ENCODE peak calls at places on chromosome 5, in ten cellular contexts. One of them, this sample, is unnamed.
A peak's percentile ranks its signal among the peaks of the same experiment; 100 is the strongest.

GRCh38 chr5:14501353-14502162 is 80.0 kb upstream of the OTULINL start:
- DNase-seq in AG09309: no peak
- DNase-seq in fibroblast of lung: no peak
- DNase-seq in GM23338: no peak
- DNase-seq in A549: no peak
- DNase-seq in MM.1S: no peak
- DNase-seq in kidney: no peak
- DNase-seq in OCI-LY7: no peak
- DNase-seq in PC-9: no peak
- DNase-seq in PC-3: peak; percentile 33
- DNase-seq in this sample: peak; percentile 62

GRCh38 chr5:31995714-31996113 is 178.4 kb downstream of the GOLPH3 start:
- DNase-seq in AG09309: no peak
- DNase-seq in fibroblast of lung: no peak
- DNase-seq in GM23338: no peak
- DNase-seq in A549: no peak
- DNase-seq in MM.1S: no peak
- DNase-seq in kidney: no peak
- DNase-seq in OCI-LY7: peak; percentile 58
- DNase-seq in PC-9: no peak
- DNase-seq in PC-3: no peak
- DNase-seq in this sample: no peak

GRCh38 chr5:38866362-38867070 is 20.7 kb downstream of the OSMR start:
- DNase-seq in AG09309: no peak
- DNase-seq in fibroblast of lung: peak; percentile 48
- DNase-seq in GM23338: no peak
- DNase-seq in A549: no peak
- DNase-seq in MM.1S: no peak
- DNase-seq in kidney: no peak
- DNase-seq in OCI-LY7: no peak
- DNase-seq in PC-9: no peak
- DNase-seq in PC-3: no peak
- DNase-seq in this sample: peak; percentile 56

GRCh38 chr5:77224672-77225355 is 14.3 kb downstream of the PDE8B start:
- DNase-seq in AG09309: peak; percentile 42
- DNase-seq in fibroblast of lung: peak; percentile 72
- DNase-seq in GM23338: no peak
- DNase-seq in A549: peak; percentile 29
- DNase-seq in MM.1S: no peak
- DNase-seq in kidney: no peak
- DNase-seq in OCI-LY7: no peak
- DNase-seq in PC-9: peak; percentile 71
- DNase-seq in PC-3: peak; percentile 57
- DNase-seq in this sample: peak; percentile 28

GRCh38 chr5:123754167-123754840 is 242.3 kb downstream of the CSNK1G3 start:
- DNase-seq in AG09309: no peak
- DNase-seq in fibroblast of lung: peak; percentile 64
- DNase-seq in GM23338: no peak
- DNase-seq in A549: no peak
- DNase-seq in MM.1S: no peak
- DNase-seq in kidney: no peak
- DNase-seq in OCI-LY7: no peak
- DNase-seq in PC-9: no peak
- DNase-seq in PC-3: peak; percentile 1
- DNase-seq in this sample: peak; percentile 56

GRCh38 chr5:54285573-54286124 is 24.7 kb downstream of the ARL15 start:
- DNase-seq in AG09309: no peak
- DNase-seq in fibroblast of lung: no peak
- DNase-seq in GM23338: peak; percentile 41
- DNase-seq in A549: no peak
- DNase-seq in MM.1S: no peak
- DNase-seq in kidney: no peak
- DNase-seq in OCI-LY7: no peak
- DNase-seq in PC-9: no peak
- DNase-seq in PC-3: no peak
- DNase-seq in this sample: no peak

GRCh38 chr5:51380603-51381207 is 2.5 kb upstream of the ISL1 start:
- DNase-seq in AG09309: no peak
- DNase-seq in fibroblast of lung: no peak
- DNase-seq in GM23338: peak; percentile 69
- DNase-seq in A549: no peak
- DNase-seq in MM.1S: peak; percentile 54
- DNase-seq in kidney: no peak
- DNase-seq in OCI-LY7: peak; percentile 32
- DNase-seq in PC-9: no peak
- DNase-seq in PC-3: peak; percentile 65
- DNase-seq in this sample: peak; percentile 36

GRCh38 chr5:149408252-149409099 is 29.4 kb upstream of the IL17B start:
- DNase-seq in AG09309: no peak
- DNase-seq in fibroblast of lung: no peak
- DNase-seq in GM23338: no peak
- DNase-seq in A549: no peak
- DNase-seq in MM.1S: no peak
- DNase-seq in kidney: no peak
- DNase-seq in OCI-LY7: no peak
- DNase-seq in PC-9: no peak
- DNase-seq in PC-3: no peak
- DNase-seq in this sample: no peak

GRCh38 chr5:57221049-57221568 is 47.2 kb downstream of the GPBP1 start:
- DNase-seq in AG09309: peak; percentile 14
- DNase-seq in fibroblast of lung: peak; percentile 32
- DNase-seq in GM23338: peak; percentile 73
- DNase-seq in A549: peak; percentile 63
- DNase-seq in MM.1S: peak; percentile 67
- DNase-seq in kidney: no peak
- DNase-seq in OCI-LY7: peak; percentile 68
- DNase-seq in PC-9: peak; percentile 59
- DNase-seq in PC-3: peak; percentile 72
- DNase-seq in this sample: peak; percentile 69

GRCh38 chr5:1337490-1338195 is 7.3 kb downstream of the CLPTM1L start:
- DNase-seq in AG09309: no peak
- DNase-seq in fibroblast of lung: no peak
- DNase-seq in GM23338: no peak
- DNase-seq in A549: no peak
- DNase-seq in MM.1S: no peak
- DNase-seq in kidney: peak; percentile 49
- DNase-seq in OCI-LY7: no peak
- DNase-seq in PC-9: no peak
- DNase-seq in PC-3: no peak
- DNase-seq in this sample: no peak

GRCh38 chr5:165325201-165325600 is 1819.8 kb downstream of the MAT2B start:
- DNase-seq in AG09309: no peak
- DNase-seq in fibroblast of lung: peak; percentile 77
- DNase-seq in GM23338: no peak
- DNase-seq in A549: no peak
- DNase-seq in MM.1S: no peak
- DNase-seq in kidney: no peak
- DNase-seq in OCI-LY7: no peak
- DNase-seq in PC-9: no peak
- DNase-seq in PC-3: peak; percentile 54
- DNase-seq in this sample: peak; percentile 80

GRCh38 chr5:162068412-162068811 is 839 bp downstream of the GABRG2 start:
- DNase-seq in AG09309: no peak
- DNase-seq in fibroblast of lung: peak; percentile 1
- DNase-seq in GM23338: peak; percentile 97
- DNase-seq in A549: peak; percentile 14
- DNase-seq in MM.1S: peak; percentile 80
- DNase-seq in kidney: peak; percentile 63
- DNase-seq in OCI-LY7: peak; percentile 3
- DNase-seq in PC-9: peak; percentile 38
- DNase-seq in PC-3: peak; percentile 65
- DNase-seq in this sample: peak; percentile 1

GRCh38 chr5:82011761-82012160 is 39.9 kb downstream of the ATG10 start:
- DNase-seq in AG09309: peak; percentile 54
- DNase-seq in fibroblast of lung: peak; percentile 68
- DNase-seq in GM23338: no peak
- DNase-seq in A549: no peak
- DNase-seq in MM.1S: no peak
- DNase-seq in kidney: no peak
- DNase-seq in OCI-LY7: no peak
- DNase-seq in PC-9: no peak
- DNase-seq in PC-3: no peak
- DNase-seq in this sample: peak; percentile 46

GRCh38 chr5:59897075-59897474 is 3.5 kb upstream of the PDE4D start:
- DNase-seq in AG09309: no peak
- DNase-seq in fibroblast of lung: no peak
- DNase-seq in GM23338: no peak
- DNase-seq in A549: no peak
- DNase-seq in MM.1S: no peak
- DNase-seq in kidney: no peak
- DNase-seq in OCI-LY7: no peak
- DNase-seq in PC-9: no peak
- DNase-seq in PC-3: no peak
- DNase-seq in this sample: no peak

GRCh38 chr5:59893436-59894227 is at the start of gene PDE4D:
- DNase-seq in AG09309: no peak
- DNase-seq in fibroblast of lung: peak; percentile 67
- DNase-seq in GM23338: peak; percentile 91
- DNase-seq in A549: peak; percentile 22
- DNase-seq in MM.1S: peak; percentile 14
- DNase-seq in kidney: peak; percentile 88
- DNase-seq in OCI-LY7: no peak
- DNase-seq in PC-9: no peak
- DNase-seq in PC-3: peak; percentile 24
- DNase-seq in this sample: peak; percentile 46

GRCh38 chr5:59887274-59887673 is 6.3 kb downstream of the PDE4D start:
- DNase-seq in AG09309: no peak
- DNase-seq in fibroblast of lung: no peak
- DNase-seq in GM23338: no peak
- DNase-seq in A549: no peak
- DNase-seq in MM.1S: no peak
- DNase-seq in kidney: no peak
- DNase-seq in OCI-LY7: no peak
- DNase-seq in PC-9: no peak
- DNase-seq in PC-3: no peak
- DNase-seq in this sample: no peak

DNA sequence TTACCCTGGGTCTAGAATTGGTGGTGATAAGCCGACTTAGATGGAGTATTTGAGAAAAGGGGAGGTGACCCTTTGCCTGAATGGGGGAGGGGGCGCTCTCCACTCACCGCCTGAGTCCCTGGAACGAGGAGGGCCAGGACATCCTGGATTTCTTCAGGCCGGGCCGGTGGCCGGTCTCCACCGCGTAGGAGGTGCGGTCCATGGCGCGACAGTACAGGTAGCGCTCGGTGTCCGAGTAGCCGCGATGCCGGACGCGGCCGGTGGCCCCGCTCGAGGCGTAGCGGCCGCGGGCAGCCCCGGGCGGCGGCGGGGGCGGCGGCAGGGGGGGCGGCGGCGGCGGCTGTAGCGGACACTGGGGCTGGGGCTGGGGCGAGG is 478 bp downstream of the PDE4D start:
- DNase-seq in AG09309: no peak
- DNase-seq in fibroblast of lung: no peak
- DNase-seq in GM23338: peak; percentile 75
- DNase-seq in A549: no peak
- DNase-seq in MM.1S: no peak
- DNase-seq in kidney: no peak
- DNase-seq in OCI-LY7: no peak
- DNase-seq in PC-9: no peak
- DNase-seq in PC-3: no peak
- DNase-seq in this sample: no peak
- H3K4me3 ChIP-seq in AG09309: no peak overlapping the region
- H3K4me3 ChIP-seq in fibroblast of lung: no peak overlapping the region
- H3K4me3 ChIP-seq in GM23338: peak overlapping the region; percentile 84
- H3K4me3 ChIP-seq in A549: no peak overlapping the region
- H3K4me3 ChIP-seq in MM.1S: no peak overlapping the region
- H3K4me3 ChIP-seq in kidney: no peak overlapping the region
- H3K4me3 ChIP-seq in OCI-LY7: no peak overlapping the region
- H3K4me3 ChIP-seq in PC-9: no peak overlapping the region
- H3K4me3 ChIP-seq in PC-3: no peak overlapping the region
- H3K4me3 ChIP-seq in this sample: no peak overlapping the region

DNA sequence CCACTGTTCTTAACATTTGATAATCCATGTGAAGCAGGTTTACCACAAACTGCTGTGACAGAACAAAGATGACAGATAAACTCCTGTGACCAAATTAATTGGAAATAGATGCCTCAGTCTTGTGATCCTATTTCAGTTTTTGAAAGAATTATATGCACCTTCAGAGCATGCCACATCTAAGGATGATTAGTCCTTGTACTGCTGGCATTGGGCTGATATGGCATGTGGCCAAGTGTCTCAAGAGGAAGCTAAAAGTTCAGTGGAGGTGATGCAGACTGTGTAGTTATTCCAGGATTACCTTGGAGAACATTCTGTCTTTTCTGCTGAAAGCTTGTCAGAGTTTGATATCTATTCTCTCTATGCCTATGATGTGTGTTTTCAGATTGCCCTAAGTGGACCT is 314.4 kb upstream of the EFNA5 start:
- DNase-seq in AG09309: no peak
- DNase-seq in fibroblast of lung: no peak
- DNase-seq in GM23338: no peak
- DNase-seq in A549: no peak
- DNase-seq in MM.1S: no peak
- DNase-seq in kidney: no peak
- DNase-seq in OCI-LY7: no peak
- DNase-seq in PC-9: no peak
- DNase-seq in PC-3: peak; percentile 27
- DNase-seq in this sample: peak; percentile 18
- TF ChIP-seq CTCF in AG09309: no peak
- TF ChIP-seq CTCF in fibroblast of lung: no peak
- TF ChIP-seq CTCF in GM23338: no peak
- TF ChIP-seq CTCF in A549: no peak
- TF ChIP-seq CTCF in MM.1S: no peak
- TF ChIP-seq CTCF in kidney: no peak
- TF ChIP-seq CTCF in OCI-LY7: no peak
- TF ChIP-seq CTCF in PC-9: no peak
- TF ChIP-seq CTCF in PC-3: no peak
- TF ChIP-seq CTCF in this sample: no peak

GRCh38 chr5:35598707-35599370 is 18.8 kb upstream of the SPEF2 start:
- DNase-seq in AG09309: no peak
- DNase-seq in fibroblast of lung: no peak
- DNase-seq in GM23338: peak; percentile 77
- DNase-seq in A549: peak; percentile 16
- DNase-seq in MM.1S: no peak
- DNase-seq in kidney: peak; percentile 31
- DNase-seq in OCI-LY7: peak; percentile 18
- DNase-seq in PC-9: no peak
- DNase-seq in PC-3: peak; percentile 39
- DNase-seq in this sample: no peak
- H3K4me3 ChIP-seq in AG09309: no peak overlapping the region
- H3K4me3 ChIP-seq in fibroblast of lung: no peak overlapping the region
- H3K4me3 ChIP-seq in GM23338: no peak overlapping the region
- H3K4me3 ChIP-seq in A549: no peak overlapping the region
- H3K4me3 ChIP-seq in MM.1S: no peak overlapping the region
- H3K4me3 ChIP-seq in kidney: no peak overlapping the region
- H3K4me3 ChIP-seq in OCI-LY7: no peak overlapping the region
- H3K4me3 ChIP-seq in PC-9: no peak overlapping the region
- H3K4me3 ChIP-seq in PC-3: no peak overlapping the region
- H3K4me3 ChIP-seq in this sample: no peak overlapping the region

DNA sequence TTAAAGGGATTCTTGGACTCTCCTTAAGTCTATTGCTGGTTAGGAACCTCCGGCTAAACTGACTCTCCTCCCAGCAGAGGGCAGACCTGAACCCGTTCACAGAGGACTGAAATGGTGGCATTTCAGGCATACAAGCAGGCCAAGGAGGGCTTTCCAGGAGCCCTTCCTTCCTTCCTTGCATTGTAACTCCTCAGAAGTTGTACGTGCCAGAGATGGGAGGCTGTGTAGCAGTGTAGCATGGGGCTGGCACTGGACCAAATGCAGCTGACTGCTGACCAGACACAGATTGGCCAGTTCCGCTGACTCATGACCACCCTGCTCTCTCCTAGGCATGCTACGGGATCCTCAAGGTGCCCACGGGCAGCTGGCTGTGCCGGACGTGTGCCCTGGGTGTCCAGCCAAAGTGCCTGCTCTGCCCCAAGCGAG is 36.4 kb downstream of the JADE2 start:
- DNase-seq in AG09309: no peak
- DNase-seq in fibroblast of lung: peak; percentile 85
- DNase-seq in GM23338: peak; percentile 57
- DNase-seq in A549: peak; percentile 53
- DNase-seq in MM.1S: no peak
- DNase-seq in kidney: peak; percentile 77
- DNase-seq in OCI-LY7: peak; percentile 47
- DNase-seq in PC-9: no peak
- DNase-seq in PC-3: peak; percentile 33
- DNase-seq in this sample: peak; percentile 81
- TF ChIP-seq CTCF in AG09309: peak; percentile 58
- TF ChIP-seq CTCF in fibroblast of lung: peak; percentile 37
- TF ChIP-seq CTCF in GM23338: peak; percentile 67
- TF ChIP-seq CTCF in A549: peak; percentile 37
- TF ChIP-seq CTCF in MM.1S: peak; percentile 22
- TF ChIP-seq CTCF in kidney: peak; percentile 34
- TF ChIP-seq CTCF in OCI-LY7: peak; percentile 71
- TF ChIP-seq CTCF in PC-9: no peak
- TF ChIP-seq CTCF in PC-3: peak; percentile 47
- TF ChIP-seq CTCF in this sample: peak; percentile 46

This sample was measured in fibroblast of mammary gland.